ENCODE peak calls at places on chromosomes 16 and 17, in eight cellular contexts. U, T, F, O, Y, P, A and H are unnamed samples.

GRCh38 chr17:17132746-17133145 is 73.4 kb downstream of the PLD6 start:
- DNase-seq in U (no peak), T (no peak), F (no peak), O (no peak), Y (no peak), P (no peak), A (no peak), H (no peak)

GRCh38 chr17:7977039-7977438 is 25.4 kb upstream of the GUCY2D start:
- DNase-seq in U (no peak), T (no peak), F (no peak), O (no peak), Y (no peak), P (no peak), A (no peak), H (no peak)

GRCh38 chr16:66369055-66369592 is 2.6 kb downstream of the CDH5 start:
- DNase-seq in U (no peak), T (no peak), F (no peak), O (no peak), Y (no peak), P (no peak), A (no peak), H (no peak)

GRCh38 chr17:80007009-80007752 is 28.5 kb downstream of the TBC1D16 start:
- DNase-seq in U (no peak), T (no peak), F (no peak), O (no peak), Y (no peak), P (no peak), A (peak), H (no peak)

GRCh38 chr17:33209671-33210070 is 83.4 kb downstream of the ASIC2 start:
- DNase-seq in U (no peak), T (no peak), F (no peak), O (no peak), Y (no peak), P (no peak), A (no peak), H (no peak)

GRCh38 chr17:59651346-59651745 is 31.7 kb downstream of the CLTC start:
- DNase-seq in U (no peak), T (no peak), F (no peak), O (no peak), Y (no peak), P (no peak), A (no peak), H (no peak)

GRCh38 chr17:27236710-27237315 is 57.1 kb upstream of the WSB1 start:
- DNase-seq in U (peak), T (peak), F (peak), O (peak), Y (peak), P (peak), A (peak), H (no peak)

GRCh38 chr16:2884041-2884451 is 1.0 kb downstream of the FLYWCH2 start:
- DNase-seq in U (no peak), T (no peak), F (no peak), O (no peak), Y (peak), P (no peak), A (no peak), H (no peak)

GRCh38 chr17:2068101-2068518 is 13.2 kb downstream of the HIC1 start:
- DNase-seq in U (no peak), T (no peak), F (no peak), O (no peak), Y (no peak), P (no peak), A (peak), H (no peak)

DNA sequence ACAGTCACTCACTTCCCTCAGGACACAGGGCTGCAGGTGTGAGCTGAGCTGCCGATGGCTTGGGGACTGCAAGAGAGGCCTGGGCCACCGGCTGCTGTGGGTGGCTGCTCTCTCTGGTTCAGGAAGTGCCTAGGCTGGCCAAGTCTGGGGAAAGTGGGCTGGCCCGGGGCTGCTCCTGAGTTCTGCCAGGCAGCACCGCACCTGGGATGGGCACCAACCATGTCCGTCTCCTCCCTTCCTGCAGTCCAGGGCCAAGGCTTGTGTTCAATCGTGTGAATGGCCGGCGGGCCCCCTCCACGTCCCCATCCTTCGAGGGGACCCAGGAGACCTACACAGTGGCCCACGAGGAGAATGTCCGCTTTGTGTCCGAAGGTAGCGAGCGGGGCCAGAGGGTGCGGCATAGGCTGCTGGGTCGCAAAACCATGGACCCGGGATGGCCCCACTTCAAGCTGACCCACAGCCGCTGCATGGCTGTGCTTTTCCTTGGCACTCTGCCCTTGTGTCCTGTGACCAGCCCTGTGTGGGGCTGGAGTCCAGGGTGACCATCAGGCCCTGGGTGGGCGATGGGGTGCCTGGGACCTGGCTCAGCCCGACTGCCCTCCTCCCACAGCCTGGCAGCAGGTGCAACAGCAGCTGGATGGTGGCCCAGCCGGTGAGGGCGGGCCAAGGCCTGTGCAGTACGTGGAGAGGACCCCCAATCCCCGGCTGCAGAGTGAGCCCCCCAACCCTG is 1.8 kb upstream of the WDR90 start:
- DNase-seq in U (no peak), T (no peak), F (no peak), O (no peak), Y (no peak), P (peak), A (no peak), H (no peak)
- TF ChIP-seq POLR2AphosphoS5 in U (no peak), T (no peak), F (no peak), O (no peak), Y (no peak), P (no peak), A (no peak), H (peak)

GRCh38 chr16:81500833-81501521 is 56.4 kb downstream of the CMIP start:
- DNase-seq in U (no peak), T (no peak), F (no peak), O (peak), Y (no peak), P (no peak), A (no peak), H (no peak)
- TF ChIP-seq POLR2AphosphoS5 in U (no peak), T (no peak), F (no peak), O (peak), Y (no peak), P (no peak), A (no peak), H (no peak)

GRCh38 chr16:86424413-86424812 is 85.9 kb upstream of the FOXF1 start:
- DNase-seq in U (peak), T (no peak), F (no peak), O (no peak), Y (no peak), P (no peak), A (no peak), H (no peak)
- TF ChIP-seq POLR2AphosphoS5 in U (no peak), T (no peak), F (no peak), O (peak), Y (no peak), P (no peak), A (no peak), H (no peak)

GRCh38 chr17:65374966-65375365 is 186.5 kb downstream of the AXIN2 start:
- DNase-seq in U (no peak), T (no peak), F (no peak), O (no peak), Y (no peak), P (peak), A (no peak), H (no peak)

GRCh38 chr17:65366102-65366844 is 195.2 kb downstream of the AXIN2 start:
- DNase-seq in U (no peak), T (no peak), F (no peak), O (no peak), Y (no peak), P (no peak), A (no peak), H (no peak)

GRCh38 chr17:65370669-65371126 is 190.8 kb downstream of the AXIN2 start:
- DNase-seq in U (peak), T (peak), F (no peak), O (peak), Y (no peak), P (peak), A (no peak), H (no peak)

GRCh38 chr17:65368341-65368740 is 193.1 kb downstream of the AXIN2 start:
- DNase-seq in U (no peak), T (no peak), F (no peak), O (no peak), Y (no peak), P (no peak), A (no peak), H (no peak)

DNA sequence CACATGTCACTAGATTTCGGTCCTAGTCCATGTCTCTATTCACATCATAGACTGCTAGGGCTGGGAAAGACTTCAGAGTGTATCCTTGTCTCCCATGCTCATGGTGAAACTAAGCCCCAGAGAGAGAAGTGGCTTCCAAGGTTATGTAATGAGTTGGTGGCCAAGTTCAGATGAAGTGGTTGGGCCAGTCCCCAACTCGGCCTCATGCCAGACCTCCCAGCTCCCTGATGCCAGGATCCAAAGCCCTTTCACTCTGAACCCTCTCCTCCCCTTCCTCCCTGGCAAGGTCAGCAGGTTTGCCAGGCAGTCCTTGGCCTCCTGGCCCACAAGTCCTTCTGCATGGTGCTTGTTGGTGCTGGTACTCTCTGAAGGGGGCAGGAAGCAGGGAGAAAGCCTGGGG is 189.7 kb downstream of the AXIN2 start:
- DNase-seq in U (no peak), T (no peak), F (no peak), O (peak), Y (no peak), P (peak), A (no peak), H (no peak)
- TF ChIP-seq POLR2AphosphoS5 in U (no peak), T (no peak), F (no peak), O (no peak), Y (no peak), P (no peak), A (no peak), H (no peak)